ENCODE peak calls at places on chromosomes 6 and 20, in seven cellular contexts. X, Z, J, U, C, B and O are unnamed samples. For H3K36me3, the result is how much of the 10 kb centered on the place peaks cover.

GRCh38 chr20:39986231-39986904 is 702.7 kb downstream of the MAFB start:
- DNase-seq in U (no peak), X (no peak), C (peak), J (peak), Z (no peak), B (no peak), O (no peak)

GRCh38 chr6:2426561-2427340 is 181.3 kb upstream of the GMDS start:
- DNase-seq in U (no peak), Z (no peak), C (no peak), J (no peak), X (no peak), B (no peak), O (no peak)

GRCh38 chr6:125363010-125363359 is 61.2 kb upstream of the HDDC2 start:
- DNase-seq in Z (no peak), X (no peak), C (peak), J (no peak), U (no peak), B (peak), O (no peak)

GRCh38 chr6:149028767-149029405 is 282.1 kb downstream of the UST start:
- DNase-seq in U (peak), Z (peak), X (peak), C (peak), J (no peak), B (peak), O (peak)

GRCh38 chr6:41779336-41779735 is 364 bp downstream of the FRS3 start:
- DNase-seq in J (no peak), B (no peak), X (no peak), Z (no peak), C (no peak), U (no peak), O (no peak)

GRCh38 chr20:3716195-3716834 is 3.9 kb upstream of the SIGLEC1 start:
- DNase-seq in Z (no peak), J (peak), B (peak), X (peak), U (peak), C (peak), O (no peak)

GRCh38 chr6:54970337-54970736 is 123.8 kb downstream of the FAM83B start:
- DNase-seq in U (peak), Z (no peak), X (no peak), J (no peak), C (no peak), B (no peak), O (no peak)

GRCh38 chr6:123380257-123380656 is 256.5 kb downstream of the TRDN start:
- DNase-seq in U (no peak), J (no peak), Z (no peak), X (peak), C (peak), B (peak), O (peak)

GRCh38 chr6:113560376-113560775 is 296.8 kb upstream of the MARCKS start:
- DNase-seq in J (no peak), Z (no peak), B (no peak), U (no peak), X (no peak), C (no peak), O (no peak)

DNA sequence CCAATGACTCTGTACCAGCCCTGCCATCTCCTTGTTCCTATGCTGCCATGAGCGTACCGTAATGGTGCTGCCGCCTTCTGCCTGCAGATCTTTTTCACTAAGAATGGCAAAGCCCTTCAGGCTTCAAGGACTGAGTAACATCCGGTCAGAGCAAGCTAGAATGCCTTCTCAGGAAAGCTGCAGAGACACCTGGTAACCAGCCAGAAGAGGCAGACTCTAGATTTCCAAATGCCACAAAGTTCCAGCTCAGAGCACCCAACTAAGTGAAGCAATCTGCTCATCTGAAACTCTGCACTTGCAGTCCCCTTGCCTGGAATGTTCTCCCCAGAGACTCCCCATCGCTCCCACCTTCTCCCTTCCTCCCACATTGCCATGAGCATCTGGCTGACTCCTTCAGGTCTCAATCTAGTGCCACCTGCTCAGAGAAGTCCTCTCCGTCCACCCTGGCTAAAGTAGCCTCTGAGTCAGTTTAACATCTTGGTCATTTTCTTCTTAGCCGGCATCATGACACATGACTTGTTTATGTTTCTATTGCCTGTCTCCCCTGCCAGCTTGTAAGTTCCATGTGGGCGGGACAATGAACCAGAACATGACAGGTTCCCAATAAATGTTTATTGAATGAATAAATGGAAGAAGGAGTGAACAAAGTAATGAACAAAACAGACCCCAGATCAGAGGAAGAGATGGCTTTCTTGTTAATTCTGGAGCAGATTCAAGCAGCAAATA is 6.9 kb upstream of the OCSTAMP start:
- DNase-seq in C (no peak), B (no peak), J (no peak), U (no peak), Z (no peak), X (no peak), O (no peak)
- TF ChIP-seq SIN3A in C (no peak), B (no peak), J (no peak), U (no peak), Z (no peak), X (no peak), O (no peak)

GRCh38 chr6:167832497-167833395 is 6.0 kb downstream of the AFDN start:
- DNase-seq in Z (peak), J (no peak), U (no peak), B (no peak), C (no peak), X (no peak), O (no peak)
- H3K4me3 ChIP-seq in Z (peak), J (no peak), U (no peak), B (no peak), C (no peak), X (no peak), O (no peak)

GRCh38 chr20:19956976-19957375 is 60.2 kb upstream of the NAA20 start:
- DNase-seq in U (no peak), B (no peak), C (no peak), Z (no peak), J (no peak), X (no peak), O (no peak)
- H3K36me3 ChIP-seq in U (under half), B (under half), C (under half), Z (under half), J (under half), X (under half), O (under half)

DNA sequence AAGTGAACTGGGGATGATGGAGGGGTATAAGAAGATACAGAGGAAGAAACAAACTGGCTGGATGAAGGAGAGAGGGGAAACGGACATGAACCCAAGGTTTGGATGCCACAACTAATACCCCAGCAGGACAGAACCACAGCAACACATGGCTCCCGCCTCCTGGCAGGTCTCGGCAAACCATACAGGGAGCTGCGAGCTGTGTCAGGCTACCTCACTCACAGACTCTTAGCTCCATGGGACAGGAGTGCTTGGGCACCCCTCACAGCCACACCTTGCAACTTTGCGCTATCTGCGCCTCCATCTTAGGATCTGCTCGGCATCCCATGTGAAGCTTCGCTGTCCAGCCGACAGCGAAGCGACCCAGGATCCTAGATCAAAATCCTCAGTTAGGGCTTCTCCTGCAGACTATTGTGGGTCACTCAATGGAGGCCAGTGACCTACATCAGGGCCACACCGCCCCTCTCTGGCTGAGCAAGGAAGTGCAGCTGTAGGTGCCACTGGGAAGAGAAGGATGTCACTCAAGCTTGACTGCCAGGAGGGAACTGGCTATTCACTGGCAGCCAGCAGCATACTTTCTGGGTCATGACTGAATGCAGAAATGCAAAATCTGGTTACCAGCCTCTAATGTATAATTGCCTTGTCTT is 174.4 kb upstream of the RIN2 start:
- DNase-seq in X (peak), J (peak), C (peak), Z (no peak), U (peak), B (peak), O (peak)
- TF ChIP-seq SIN3A in X (no peak), J (no peak), C (no peak), Z (no peak), U (no peak), B (no peak), O (no peak)

GRCh38 chr6:111551521-111552231 is 54.0 kb downstream of the TRAF3IP2 start:
- DNase-seq in U (no peak), C (no peak), X (peak), J (no peak), Z (no peak), B (peak), O (no peak)
- H3K4me3 ChIP-seq in U (peak), C (no peak), X (no peak), J (no peak), Z (no peak), B (no peak), O (peak)

GRCh38 chr20:62907377-62908317 is 18.7 kb downstream of the DIDO1 start:
- DNase-seq in Z (no peak), J (no peak), X (peak), U (no peak), B (peak), C (peak), O (no peak)

GRCh38 chr20:62906209-62906608 is 20.1 kb downstream of the DIDO1 start:
- DNase-seq in Z (no peak), U (no peak), X (no peak), J (no peak), B (no peak), C (no peak), O (no peak)

GRCh38 chr20:62905536-62906117 is 20.7 kb downstream of the DIDO1 start:
- DNase-seq in C (no peak), U (no peak), X (no peak), Z (no peak), B (no peak), J (no peak), O (no peak)

GRCh38 chr20:62908971-62909791 is 17.1 kb downstream of the DIDO1 start:
- DNase-seq in U (no peak), Z (no peak), C (no peak), J (no peak), B (no peak), X (no peak), O (no peak)

DNA sequence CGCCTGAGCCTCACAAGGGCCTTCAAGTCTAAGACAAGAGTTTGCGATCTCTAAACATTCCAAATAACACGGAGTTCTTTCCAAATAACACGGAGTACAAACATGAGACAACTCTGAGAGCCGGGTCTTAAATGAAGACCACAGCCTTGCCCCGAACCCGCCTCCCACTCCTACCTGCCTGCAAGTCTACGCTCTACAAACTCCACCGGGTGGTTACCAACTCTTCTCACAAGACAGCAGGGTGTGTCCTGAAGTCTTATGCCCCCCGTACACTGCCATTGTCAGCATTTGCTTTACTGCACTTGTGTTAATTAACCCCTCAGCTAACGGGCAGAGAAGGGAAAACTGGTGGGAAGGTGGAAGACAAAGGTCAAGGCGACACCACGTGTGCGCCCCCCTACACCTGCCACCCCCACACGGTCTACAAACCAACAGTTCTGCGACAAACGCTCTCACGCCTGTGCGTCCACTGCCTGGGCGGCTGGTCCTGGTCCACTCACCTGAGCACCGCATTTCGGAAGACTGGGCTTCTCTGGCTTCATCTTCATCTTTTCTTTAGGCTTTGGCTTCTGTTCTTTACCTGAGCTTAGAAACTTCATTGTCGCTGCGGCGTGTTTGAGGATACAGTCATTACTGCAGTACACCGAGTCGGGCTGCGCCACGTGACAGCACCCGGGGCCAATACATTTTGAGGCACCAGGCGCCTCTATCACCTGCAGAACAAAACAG is 19.5 kb downstream of the DIDO1 start:
- DNase-seq in B (no peak), J (no peak), X (no peak), C (no peak), U (no peak), Z (no peak), O (no peak)
- H3K36me3 ChIP-seq in B (half or more), J (half or more), X (half or more), C (half or more), U (half or more), Z (half or more), O (under half)

GRCh38 chr20:58233881-58234528 is 5.6 kb upstream of the ANKRD60 start:
- DNase-seq in X (peak), C (peak), Z (no peak), B (peak), J (peak), U (no peak), O (no peak)
- TF ChIP-seq SIN3A in X (no peak), C (no peak), Z (no peak), B (no peak), J (no peak), U (no peak), O (no peak)